ENCODE peak calls at places on chromosomes 13 and 19, in five cellular contexts. U is body of pancreas, M is adrenal gland, F is ovary, I is uterus. C is an unnamed sample.

GRCh38 chr13:93496985-93497673 is 270.5 kb downstream of the GPC6 start:
- DNase-seq in U (no peak), M (no peak), F (no peak), I (no peak), C (no peak)

GRCh38 chr13:90197722-90198121 is 1149.8 kb upstream of the MIR17HG start:
- DNase-seq in U (no peak), M (no peak), F (no peak), I (no peak), C (no peak)

GRCh38 chr19:17260842-17261325 is 3.7 kb downstream of the USHBP1 start:
- DNase-seq in U (peak; percentile 88), M (peak; percentile 87), F (peak; percentile 79), I (peak; percentile 76), C (peak; percentile 94)

GRCh38 chr19:30070198-30070969 is 128.3 kb downstream of the URI1 start:
- DNase-seq in U (no peak), M (no peak), F (peak; percentile 11), I (no peak), C (peak; percentile 25)

GRCh38 chr13:113863511-113864302 is at the start of gene GAS6:
- DNase-seq in U (peak; percentile 68), M (peak; percentile 69), F (peak; percentile 82), I (peak; percentile 67), C (peak; percentile 81)

GRCh38 chr19:56273563-56274117 is 1.1 kb downstream of the EDDM13 start:
- DNase-seq in U (no peak), M (no peak), F (no peak), I (no peak), C (no peak)

GRCh38 chr13:97322740-97323342 is 100.7 kb downstream of the MBNL2 start:
- DNase-seq in U (no peak), M (no peak), F (no peak), I (no peak), C (no peak)

GRCh38 chr19:3149089-3149488 is 13.3 kb downstream of the GNA15 start:
- DNase-seq in U (no peak), M (no peak), F (no peak), I (no peak), C (no peak)

GRCh38 chr13:98460519-98460918 is 116.4 kb downstream of the STK24 start:
- DNase-seq in U (no peak), M (no peak), F (no peak), I (no peak), C (no peak)

GRCh38 chr19:51127032-51127431 is 2.3 kb downstream of the SIGLEC9 start:
- DNase-seq in U (no peak), M (no peak), F (no peak), I (no peak), C (no peak)

GRCh38 chr13:33281951-33282595 is 3.5 kb downstream of the STARD13 start:
- DNase-seq in U (no peak), M (no peak), F (no peak), I (no peak), C (no peak)
- H3K4me1 ChIP-seq in U (peaks cover 60% of the 10 kb centered on the region), M (peaks cover 24% of the 10 kb centered on the region), F (peaks cover under 1% of the 10 kb centered on the region), I (no peaks in the 10 kb centered on the region), C (peaks cover 18% of the 10 kb centered on the region)

GRCh38 chr13:34369925-34370324 is 552.0 kb downstream of the RFC3 start:
- DNase-seq in U (no peak), M (no peak), F (no peak), I (no peak), C (no peak)

GRCh38 chr13:34372581-34372980 is 554.6 kb downstream of the RFC3 start:
- DNase-seq in U (no peak), M (peak; percentile 63), F (no peak), I (no peak), C (no peak)

GRCh38 chr13:34376483-34376882 is 558.5 kb downstream of the RFC3 start:
- DNase-seq in U (no peak), M (no peak), F (no peak), I (no peak), C (no peak)

GRCh38 chr13:34371108-34371507 is 553.2 kb downstream of the RFC3 start:
- DNase-seq in U (no peak), M (no peak), F (no peak), I (no peak), C (no peak)

GRCh38 chr13:34371645-34372044 is 553.7 kb downstream of the RFC3 start:
- DNase-seq in U (no peak), M (no peak), F (no peak), I (no peak), C (no peak)
- TF ChIP-seq POLR2A in U (no peak), M (no peak), F (no peak), I (no peak), C (no peak)

DNA sequence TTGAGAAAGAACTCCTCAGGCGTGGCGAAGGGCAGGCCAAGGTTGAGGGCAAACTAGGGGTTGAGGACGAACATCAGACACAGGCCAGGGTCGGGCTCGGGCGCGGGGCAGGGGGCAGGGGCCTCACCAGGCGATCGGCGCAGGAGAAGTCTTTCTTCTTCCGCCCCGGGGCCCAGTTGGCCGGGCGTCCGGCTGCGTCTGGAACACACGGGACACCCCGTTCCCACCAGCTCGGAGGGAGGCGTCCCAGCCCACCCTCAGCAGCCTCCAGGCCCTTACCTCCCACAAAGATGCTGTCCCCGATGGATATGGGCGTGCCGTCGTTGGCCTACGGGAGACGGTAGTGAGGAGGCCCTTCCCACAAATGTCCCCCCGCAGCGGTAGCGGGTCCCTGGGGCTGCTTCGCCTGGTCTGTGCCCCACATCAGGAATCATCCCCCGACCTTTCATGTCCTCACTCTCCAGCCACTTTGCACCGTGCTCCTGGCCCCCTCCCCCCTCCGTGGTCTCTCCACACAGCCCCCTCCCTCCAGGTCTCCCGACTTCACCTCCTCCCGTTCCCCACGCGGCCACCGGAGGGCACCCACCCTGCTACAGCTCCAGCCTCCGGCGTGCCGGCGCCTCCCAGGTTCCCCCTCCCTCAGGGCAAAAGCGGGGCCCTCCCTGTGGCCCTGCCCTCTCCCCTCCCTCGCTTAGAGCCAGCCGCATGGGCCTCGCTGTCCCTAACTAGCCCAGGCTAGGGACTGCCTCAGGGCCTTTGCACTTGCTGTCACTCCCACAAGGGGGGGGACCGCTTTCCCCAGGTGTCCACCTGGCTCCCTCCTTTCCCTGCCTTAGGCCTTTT is 4.7 kb downstream of the PNKP start:
- DNase-seq in U (peak; percentile 8), M (peak; percentile 63), F (peak; percentile 89), I (no peak), C (peak; percentile 51)
- H3K27ac ChIP-seq in U (no peak overlapping the region), M (no peak overlapping the region), F (peak overlapping the region; percentile 68), I (no peak overlapping the region), C (no peak overlapping the region)

GRCh38 chr19:38685666-38686529 is 38.4 kb downstream of the ACTN4 start:
- DNase-seq in U (peak; percentile 51), M (no peak), F (no peak), I (no peak), C (no peak)
- H3K4me1 ChIP-seq in U (peaks cover 91% of the 10 kb centered on the region), M (peaks cover 69% of the 10 kb centered on the region), F (peaks cover 31% of the 10 kb centered on the region), I (peaks cover 21% of the 10 kb centered on the region), C (peaks cover 33% of the 10 kb centered on the region)

C was measured in Peyer's patch.